ENCODE peak calls at places on chromosomes 5 and 9, in four cellular contexts. One of them, this sample, is unnamed.

GRCh38 chr5:139108056-139108811 is 89.9 kb downstream of the SIL1 start:
- DNase-seq in choroid plexus epithelial cell: peak; percentile 26
- DNase-seq in iPS DF 6.9: no peak
- DNase-seq in lower lobe of right lung: no peak
- DNase-seq in this sample: peak; percentile 30

GRCh38 chr5:56440871-56441740 is 208.0 kb upstream of the ANKRD55 start:
- DNase-seq in iPS DF 6.9: no peak
- DNase-seq in choroid plexus epithelial cell: peak; percentile 95
- DNase-seq in lower lobe of right lung: no peak
- DNase-seq in this sample: no peak

GRCh38 chr9:18747590-18747989 is 273.6 kb downstream of the ADAMTSL1 start:
- DNase-seq in choroid plexus epithelial cell: no peak
- DNase-seq in iPS DF 6.9: no peak
- DNase-seq in lower lobe of right lung: no peak
- DNase-seq in this sample: no peak

GRCh38 chr5:72238712-72239445 is 81.2 kb downstream of the MRPS27 start:
- DNase-seq in lower lobe of right lung: no peak
- DNase-seq in choroid plexus epithelial cell: no peak
- DNase-seq in iPS DF 6.9: peak; percentile 52
- DNase-seq in this sample: no peak

GRCh38 chr5:1057485-1057825 is 48.9 kb downstream of the NKD2 start:
- DNase-seq in choroid plexus epithelial cell: no peak
- DNase-seq in iPS DF 6.9: no peak
- DNase-seq in lower lobe of right lung: no peak
- DNase-seq in this sample: peak; percentile 24

GRCh38 chr9:9790216-9790872 is 822.5 kb downstream of the PTPRD start:
- DNase-seq in lower lobe of right lung: no peak
- DNase-seq in iPS DF 6.9: peak; percentile 2
- DNase-seq in choroid plexus epithelial cell: peak; percentile 16
- DNase-seq in this sample: no peak

GRCh38 chr5:97418472-97418871 is 235.4 kb upstream of the RIOK2 start:
- DNase-seq in lower lobe of right lung: no peak
- DNase-seq in iPS DF 6.9: no peak
- DNase-seq in choroid plexus epithelial cell: no peak
- DNase-seq in this sample: no peak

GRCh38 chr9:87890866-87891265 is 8.2 kb downstream of the SPATA31E1 start:
- DNase-seq in lower lobe of right lung: no peak
- DNase-seq in choroid plexus epithelial cell: no peak
- DNase-seq in iPS DF 6.9: no peak
- DNase-seq in this sample: no peak

GRCh38 chr5:163478126-163478981 is 17.9 kb downstream of the HMMR start:
- DNase-seq in iPS DF 6.9: no peak
- DNase-seq in choroid plexus epithelial cell: peak; percentile 27
- DNase-seq in lower lobe of right lung: no peak
- DNase-seq in this sample: no peak

GRCh38 chr5:35464757-35465156 is 152.9 kb upstream of the SPEF2 start:
- DNase-seq in choroid plexus epithelial cell: no peak
- DNase-seq in lower lobe of right lung: no peak
- DNase-seq in iPS DF 6.9: no peak
- DNase-seq in this sample: no peak

GRCh38 chr5:107218457-107219193 is 452.1 kb downstream of the EFNA5 start:
- DNase-seq in lower lobe of right lung: no peak
- DNase-seq in choroid plexus epithelial cell: peak; percentile 29
- DNase-seq in iPS DF 6.9: no peak
- DNase-seq in this sample: no peak

GRCh38 chr9:69657269-69657668 is 14.9 kb downstream of the APBA1 start:
- DNase-seq in lower lobe of right lung: no peak
- DNase-seq in choroid plexus epithelial cell: no peak
- DNase-seq in iPS DF 6.9: no peak
- DNase-seq in this sample: no peak

GRCh38 chr5:138905541-138905940 is 30.4 kb upstream of the LRRTM2 start:
- DNase-seq in choroid plexus epithelial cell: peak; percentile 67
- DNase-seq in lower lobe of right lung: no peak
- DNase-seq in iPS DF 6.9: no peak
- DNase-seq in this sample: no peak

GRCh38 chr9:124202447-124202971 is 55.2 kb upstream of the NEK6 start:
- DNase-seq in lower lobe of right lung: peak; percentile 84
- DNase-seq in choroid plexus epithelial cell: peak; percentile 26
- DNase-seq in iPS DF 6.9: no peak
- DNase-seq in this sample: peak; percentile 56

GRCh38 chr5:82821978-82822927 is 254.9 kb downstream of the TMEM167A start:
- DNase-seq in iPS DF 6.9: no peak
- DNase-seq in choroid plexus epithelial cell: peak; percentile 75
- DNase-seq in lower lobe of right lung: no peak
- DNase-seq in this sample: no peak

GRCh38 chr9:126533911-126534300 is 79.8 kb upstream of the LMX1B start:
- DNase-seq in iPS DF 6.9: no peak
- DNase-seq in choroid plexus epithelial cell: no peak
- DNase-seq in lower lobe of right lung: peak; percentile 49
- DNase-seq in this sample: no peak

GRCh38 chr9:126856326-126856877 is 4.0 kb upstream of the ZBTB34 start:
- DNase-seq in lower lobe of right lung: no peak
- DNase-seq in iPS DF 6.9: no peak
- DNase-seq in choroid plexus epithelial cell: no peak
- DNase-seq in this sample: no peak

GRCh38 chr5:139650031-139650688 is 2.0 kb downstream of the CXXC5 start:
- DNase-seq in iPS DF 6.9: no peak
- DNase-seq in lower lobe of right lung: peak; percentile 50
- DNase-seq in choroid plexus epithelial cell: no peak
- DNase-seq in this sample: peak; percentile 66

GRCh38 chr9:91421987-91422765 is 1.5 kb downstream of the NFIL3 start:
- DNase-seq in lower lobe of right lung: no peak
- DNase-seq in choroid plexus epithelial cell: peak; percentile 57
- DNase-seq in iPS DF 6.9: no peak
- DNase-seq in this sample: peak; percentile 35

GRCh38 chr5:169268019-169268418 is 32.9 kb downstream of the SLIT3 start:
- DNase-seq in choroid plexus epithelial cell: no peak
- DNase-seq in iPS DF 6.9: no peak
- DNase-seq in lower lobe of right lung: no peak
- DNase-seq in this sample: no peak

GRCh38 chr5:10636363-10637142 is 72.7 kb downstream of the ANKRD33B start:
- DNase-seq in lower lobe of right lung: no peak
- DNase-seq in iPS DF 6.9: no peak
- DNase-seq in choroid plexus epithelial cell: no peak
- DNase-seq in this sample: no peak

GRCh38 chr5:10637944-10638343 is 74.1 kb downstream of the ANKRD33B start:
- DNase-seq in choroid plexus epithelial cell: no peak
- DNase-seq in iPS DF 6.9: no peak
- DNase-seq in lower lobe of right lung: no peak
- DNase-seq in this sample: no peak

GRCh38 chr5:10635861-10636350 is 72.0 kb downstream of the ANKRD33B start:
- DNase-seq in iPS DF 6.9: no peak
- DNase-seq in choroid plexus epithelial cell: no peak
- DNase-seq in lower lobe of right lung: no peak
- DNase-seq in this sample: no peak

GRCh38 chr5:10642367-10642766 is 78.5 kb downstream of the ANKRD33B start:
- DNase-seq in lower lobe of right lung: no peak
- DNase-seq in choroid plexus epithelial cell: no peak
- DNase-seq in iPS DF 6.9: no peak
- DNase-seq in this sample: no peak

GRCh38 chr5:10639846-10640368 is 76.0 kb downstream of the ANKRD33B start:
- DNase-seq in choroid plexus epithelial cell: no peak
- DNase-seq in lower lobe of right lung: no peak
- DNase-seq in iPS DF 6.9: no peak
- DNase-seq in this sample: no peak
- H3K4me3 ChIP-seq in choroid plexus epithelial cell: no peak overlapping the region
- H3K4me3 ChIP-seq in lower lobe of right lung: no peak overlapping the region
- H3K4me3 ChIP-seq in iPS DF 6.9: no peak overlapping the region
- H3K4me3 ChIP-seq in this sample: no peak overlapping the region

GRCh38 chr9:136111190-136111589 is 7.5 kb downstream of the TMEM250 start:
- DNase-seq in choroid plexus epithelial cell: no peak
- DNase-seq in iPS DF 6.9: no peak
- DNase-seq in lower lobe of right lung: no peak
- DNase-seq in this sample: no peak

GRCh38 chr9:136108648-136109266 is 9.9 kb downstream of the TMEM250 start:
- DNase-seq in lower lobe of right lung: no peak
- DNase-seq in choroid plexus epithelial cell: no peak
- DNase-seq in iPS DF 6.9: no peak
- DNase-seq in this sample: no peak

GRCh38 chr9:136111910-136112309 is 6.8 kb downstream of the TMEM250 start:
- DNase-seq in iPS DF 6.9: no peak
- DNase-seq in lower lobe of right lung: no peak
- DNase-seq in choroid plexus epithelial cell: no peak
- DNase-seq in this sample: no peak

GRCh38 chr9:136109351-136110081 is 9.2 kb downstream of the TMEM250 start:
- DNase-seq in iPS DF 6.9: no peak
- DNase-seq in lower lobe of right lung: peak; percentile 93
- DNase-seq in choroid plexus epithelial cell: peak; percentile 85
- DNase-seq in this sample: peak; percentile 97

GRCh38 chr9:136110082-136111061 is 8.3 kb downstream of the TMEM250 start:
- DNase-seq in iPS DF 6.9: no peak
- DNase-seq in lower lobe of right lung: no peak
- DNase-seq in choroid plexus epithelial cell: peak; percentile 59
- DNase-seq in this sample: no peak
- H3K4me3 ChIP-seq in iPS DF 6.9: peak overlapping the region; percentile 32
- H3K4me3 ChIP-seq in lower lobe of right lung: peak overlapping the region; percentile 55
- H3K4me3 ChIP-seq in choroid plexus epithelial cell: peak overlapping the region; percentile 35
- H3K4me3 ChIP-seq in this sample: no peak overlapping the region

GRCh38 chr9:129822825-129823162 is 1.1 kb downstream of the TOR1A start:
- DNase-seq in iPS DF 6.9: no peak
- DNase-seq in choroid plexus epithelial cell: peak; percentile 26
- DNase-seq in lower lobe of right lung: no peak
- DNase-seq in this sample: no peak
- H3K4me3 ChIP-seq in iPS DF 6.9: peak overlapping the region; percentile 73
- H3K4me3 ChIP-seq in choroid plexus epithelial cell: peak overlapping the region; percentile 95
- H3K4me3 ChIP-seq in lower lobe of right lung: peak overlapping the region; percentile 86
- H3K4me3 ChIP-seq in this sample: peak overlapping the region; percentile 50

DNA sequence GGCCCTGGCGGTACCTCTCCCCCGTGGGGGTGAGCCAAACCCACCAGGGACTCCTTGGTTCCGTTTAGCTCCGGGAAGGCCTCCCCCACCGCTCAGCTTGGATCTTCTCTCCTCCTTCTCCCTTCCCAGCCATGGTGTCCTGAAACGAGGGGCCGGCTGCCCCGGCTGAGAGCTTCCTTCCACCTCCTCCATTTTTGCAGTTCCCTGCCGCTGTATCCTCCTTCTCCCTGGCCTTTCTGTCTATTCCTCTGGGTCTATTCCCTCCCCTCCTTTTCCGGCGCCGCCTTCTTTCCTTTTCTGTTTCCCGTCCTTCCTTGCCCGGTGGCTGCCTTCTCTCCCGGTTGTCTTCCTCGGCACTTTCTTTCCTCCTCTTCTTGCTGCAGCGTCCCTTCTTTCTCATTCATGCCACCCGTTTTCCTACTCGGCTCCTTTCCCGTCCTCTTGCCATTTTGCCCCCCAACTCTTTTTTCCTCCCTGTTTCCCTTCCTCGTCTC is 110.4 kb downstream of the LIFR start:
- DNase-seq in iPS DF 6.9: no peak
- DNase-seq in choroid plexus epithelial cell: no peak
- DNase-seq in lower lobe of right lung: no peak
- DNase-seq in this sample: no peak
- H3K4me3 ChIP-seq in iPS DF 6.9: no peak overlapping the region
- H3K4me3 ChIP-seq in choroid plexus epithelial cell: peak overlapping the region; percentile 60
- H3K4me3 ChIP-seq in lower lobe of right lung: peak overlapping the region; percentile 36
- H3K4me3 ChIP-seq in this sample: peak overlapping the region; percentile 36

GRCh38 chr5:170501931-170502330 is 1.9 kb upstream of the KCNIP1 start:
- DNase-seq in lower lobe of right lung: no peak
- DNase-seq in iPS DF 6.9: no peak
- DNase-seq in choroid plexus epithelial cell: no peak
- DNase-seq in this sample: no peak

GRCh38 chr5:170508036-170508435 is 4.2 kb downstream of the KCNIP1 start:
- DNase-seq in lower lobe of right lung: no peak
- DNase-seq in choroid plexus epithelial cell: no peak
- DNase-seq in iPS DF 6.9: no peak
- DNase-seq in this sample: no peak

GRCh38 chr5:170503970-170504525 is at the start of gene KCNIP1:
- DNase-seq in iPS DF 6.9: no peak
- DNase-seq in lower lobe of right lung: no peak
- DNase-seq in choroid plexus epithelial cell: peak; percentile 14
- DNase-seq in this sample: no peak

GRCh38 chr5:170502692-170503091 is 1.1 kb upstream of the KCNIP1 start:
- DNase-seq in choroid plexus epithelial cell: no peak
- DNase-seq in iPS DF 6.9: no peak
- DNase-seq in lower lobe of right lung: no peak
- DNase-seq in this sample: no peak

DNA sequence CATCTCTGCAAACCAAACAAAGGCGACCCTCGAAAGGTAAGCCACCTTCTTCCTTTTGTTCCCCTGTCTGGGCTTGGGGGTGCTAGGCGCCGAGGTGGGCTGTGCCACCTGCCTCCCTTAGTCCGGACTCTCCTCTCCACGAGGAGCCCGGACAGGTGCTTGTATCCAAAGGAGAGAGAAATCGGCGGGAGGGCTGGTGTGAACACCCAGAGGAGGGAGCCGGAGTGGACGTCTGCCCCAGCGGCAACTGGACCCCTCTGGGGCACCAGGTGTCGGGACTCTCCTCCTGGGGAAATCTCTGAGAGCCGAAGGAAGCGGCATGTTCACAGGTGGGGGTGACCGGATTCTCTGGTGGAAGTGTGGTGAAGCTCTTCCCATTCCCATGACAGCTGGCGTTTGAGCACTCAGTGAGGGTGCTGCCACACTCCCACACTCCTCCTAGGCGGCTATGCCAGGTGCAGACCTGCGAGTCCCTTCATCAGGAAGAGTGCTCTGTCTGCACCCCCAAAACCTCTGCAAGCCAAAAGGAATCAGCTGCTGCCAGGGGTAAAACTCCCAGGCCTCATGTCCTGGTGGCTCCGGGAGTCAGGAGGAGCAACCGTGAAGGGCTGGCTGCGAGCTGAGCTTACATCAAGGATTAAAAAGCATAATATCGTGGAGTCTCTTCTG is 912 bp downstream of the KCNIP1 start:
- DNase-seq in iPS DF 6.9: no peak
- DNase-seq in choroid plexus epithelial cell: no peak
- DNase-seq in lower lobe of right lung: no peak
- DNase-seq in this sample: no peak
- H3K4me3 ChIP-seq in iPS DF 6.9: peak overlapping the region; percentile 34
- H3K4me3 ChIP-seq in choroid plexus epithelial cell: no peak overlapping the region
- H3K4me3 ChIP-seq in lower lobe of right lung: no peak overlapping the region
- H3K4me3 ChIP-seq in this sample: no peak overlapping the region

GRCh38 chr5:41761663-41762062 is 108.6 kb downstream of the OXCT1 start:
- DNase-seq in iPS DF 6.9: no peak
- DNase-seq in choroid plexus epithelial cell: no peak
- DNase-seq in lower lobe of right lung: no peak
- DNase-seq in this sample: no peak
- H3K4me3 ChIP-seq in iPS DF 6.9: no peak overlapping the region
- H3K4me3 ChIP-seq in choroid plexus epithelial cell: no peak overlapping the region
- H3K4me3 ChIP-seq in lower lobe of right lung: no peak overlapping the region
- H3K4me3 ChIP-seq in this sample: no peak overlapping the region

DNA sequence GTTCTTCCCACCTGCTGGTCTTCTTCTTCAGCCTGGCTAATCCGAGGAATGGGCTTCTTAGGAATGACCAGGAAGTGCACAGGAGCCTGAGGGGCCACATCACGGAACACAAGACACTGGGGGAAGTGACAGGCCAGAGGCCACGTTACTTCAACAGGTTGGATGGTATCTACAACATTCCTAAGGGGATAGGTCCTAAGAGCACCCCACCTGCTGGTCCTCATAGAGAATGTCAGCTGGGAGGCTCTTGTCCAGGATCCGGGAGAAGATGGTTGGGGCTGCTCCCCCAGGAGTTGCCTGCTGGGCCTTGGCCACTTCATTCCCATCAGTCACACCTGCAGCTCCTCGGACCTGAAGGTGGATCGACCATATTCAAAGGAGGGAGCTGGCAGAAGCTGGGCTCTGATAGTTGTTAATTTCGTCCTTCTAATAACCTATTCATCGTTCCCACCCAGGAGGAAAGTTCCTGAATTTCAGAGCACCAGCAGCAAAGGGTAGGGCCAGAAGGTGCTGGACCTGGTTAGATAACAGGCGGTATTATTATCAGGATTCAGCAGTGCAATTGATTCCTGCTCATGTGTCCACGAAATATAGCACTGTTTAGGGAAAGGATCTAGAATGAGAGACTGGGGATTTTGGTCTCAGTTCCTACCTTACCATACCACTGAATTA is 1.3 kb downstream of the HINT2 start:
- DNase-seq in iPS DF 6.9: no peak
- DNase-seq in lower lobe of right lung: no peak
- DNase-seq in choroid plexus epithelial cell: peak; percentile 47
- DNase-seq in this sample: no peak
- H3K4me3 ChIP-seq in iPS DF 6.9: no peak overlapping the region
- H3K4me3 ChIP-seq in lower lobe of right lung: peak overlapping the region; percentile 76
- H3K4me3 ChIP-seq in choroid plexus epithelial cell: no peak overlapping the region
- H3K4me3 ChIP-seq in this sample: no peak overlapping the region

This sample was measured in heart left ventricle.